ENCODE peak calls at places on chromosomes 6 and 20, in seven cellular contexts. B is mucosa of descending colon, G is bronchial epithelial cell, H is AG04450, Q is endothelial cell of umbilical vein, R is IMR-90, S is tibial artery. P is an unnamed sample.

GRCh38 chr6:44237813-44238433 is 9.0 kb upstream of the HSP90AB1 start:
- DNase-seq in B (peak; percentile 87), G (no peak), H (no peak), Q (peak; percentile 67), R (peak; percentile 56), S (peak; percentile 90), P (no peak)

GRCh38 chr6:36906539-36906938 is 20.8 kb downstream of the C6orf89 start:
- DNase-seq in B (no peak), G (no peak), H (no peak), Q (peak; percentile 73), R (no peak), S (no peak), P (no peak)

GRCh38 chr6:52595796-52596130 is 18.9 kb upstream of the TRAM2 start:
- DNase-seq in B (no peak), G (no peak), H (no peak), Q (no peak), R (no peak), S (no peak), P (no peak)

GRCh38 chr6:41604006-41604405 is 34.3 kb upstream of the MDFI start:
- DNase-seq in B (no peak), G (no peak), H (no peak), Q (no peak), R (no peak), S (peak; percentile 57), P (no peak)

GRCh38 chr6:35294308-35294945 is 3.2 kb upstream of the DEF6 start:
- DNase-seq in B (no peak), G (peak; percentile 51), H (no peak), Q (peak; percentile 33), R (peak; percentile 38), S (peak; percentile 29), P (no peak)

GRCh38 chr6:143857651-143858050 is 6.6 kb upstream of the ZC2HC1B start:
- DNase-seq in B (no peak), G (no peak), H (no peak), Q (no peak), R (no peak), S (no peak), P (no peak)

GRCh38 chr20:63381781-63382431 is 20.8 kb upstream of the CHRNA4 start:
- DNase-seq in B (no peak), G (no peak), H (no peak), Q (peak; percentile 18), R (no peak), S (no peak), P (no peak)

GRCh38 chr6:170089937-170090335 is 200.9 kb downstream of the DLL1 start:
- DNase-seq in B (peak; percentile 47), G (no peak), H (no peak), Q (no peak), R (no peak), S (peak; percentile 37), P (no peak)

GRCh38 chr6:119647309-119647708 is 297.7 kb upstream of the MAN1A1 start:
- DNase-seq in B (no peak), G (no peak), H (no peak), Q (no peak), R (no peak), S (no peak), P (no peak)

GRCh38 chr6:99348823-99349619 is 453 bp downstream of the FAXC start:
- DNase-seq in B (no peak), G (no peak), H (no peak), Q (no peak), R (peak; percentile 3), S (no peak), P (no peak)

GRCh38 chr6:109740787-109741186 is 49.7 kb downstream of the FIG4 start:
- DNase-seq in B (no peak), G (no peak), H (no peak), Q (no peak), R (no peak), S (no peak), P (no peak)

GRCh38 chr6:170174124-170174770 is 116.6 kb downstream of the DLL1 start:
- DNase-seq in B (no peak), G (no peak), H (no peak), Q (no peak), R (no peak), S (peak; percentile 65), P (no peak)

GRCh38 chr6:24356310-24357035 is 1.4 kb downstream of the DCDC2 start:
- DNase-seq in B (no peak), G (no peak), H (no peak), Q (no peak), R (no peak), S (no peak), P (no peak)

GRCh38 chr6:85006362-85006761 is 242.0 kb upstream of the TBX18 start:
- DNase-seq in B (no peak), G (no peak), H (no peak), Q (peak; percentile 50), R (no peak), S (no peak), P (no peak)

GRCh38 chr6:170030284-170031095 is 260.4 kb downstream of the DLL1 start:
- DNase-seq in B (peak; percentile 20), G (no peak), H (no peak), Q (no peak), R (no peak), S (peak; percentile 47), P (no peak)

GRCh38 chr6:57324538-57324937 is 7.1 kb downstream of the PRIM2 start:
- DNase-seq in B (no peak), G (peak; percentile 28), H (no peak), Q (peak; percentile 24), R (peak; percentile 32), S (no peak), P (no peak)

GRCh38 chr6:47420394-47421371 is 56.9 kb upstream of the CD2AP start:
- DNase-seq in B (no peak), G (peak; percentile 67), H (no peak), Q (peak; percentile 47), R (peak; percentile 45), S (no peak), P (no peak)

GRCh38 chr6:108780784-108781183 is 67.4 kb upstream of the ARMC2 start:
- DNase-seq in B (no peak), G (no peak), H (no peak), Q (no peak), R (no peak), S (no peak), P (no peak)

GRCh38 chr6:126631343-126631742 is 291.4 kb downstream of the CENPW start:
- DNase-seq in B (no peak), G (no peak), H (no peak), Q (no peak), R (no peak), S (no peak), P (no peak)

GRCh38 chr20:13995841-13996240 is 525 bp downstream of the MACROD2 start:
- DNase-seq in B (peak; percentile 69), G (no peak), H (no peak), Q (peak; percentile 12), R (no peak), S (peak; percentile 68), P (no peak)

GRCh38 chr6:158143700-158144099 is 24.4 kb downstream of the SERAC1 start:
- DNase-seq in B (no peak), G (peak; percentile 41), H (no peak), Q (no peak), R (peak; percentile 7), S (no peak), P (no peak)
- TF ChIP-seq CTCF in B (no peak), G (peak; percentile 45), H (peak; percentile 30), Q (peak; percentile 21), R (peak; percentile 27), S (no peak), P (peak; percentile 20)

DNA sequence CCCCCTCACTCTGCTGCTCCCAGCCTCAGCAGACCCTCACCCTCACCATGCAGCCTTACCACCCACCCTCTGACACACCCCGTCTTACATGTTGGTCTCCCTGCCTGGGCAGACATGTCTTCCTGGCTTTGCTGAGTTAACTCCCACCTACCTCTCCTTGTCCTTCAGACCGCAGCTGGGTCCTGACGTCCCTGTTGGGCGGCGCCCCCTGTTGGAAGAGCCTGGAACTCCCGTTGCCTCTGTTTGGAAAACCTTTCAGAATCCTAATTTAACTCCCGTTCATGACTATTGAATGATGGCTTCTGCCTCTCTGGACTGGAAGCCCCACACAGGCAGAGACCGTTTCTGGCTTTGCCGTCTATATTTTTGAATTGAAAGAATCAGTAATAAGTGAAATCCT is 245.1 kb downstream of the MYLK4 start:
- DNase-seq in B (no peak), G (no peak), H (no peak), Q (no peak), R (no peak), S (no peak), P (no peak)
- TF ChIP-seq CTCF in B (no peak), G (peak; percentile 19), H (peak; percentile 34), Q (peak; percentile 28), R (peak; percentile 17), S (no peak), P (peak; percentile 10)

DNA sequence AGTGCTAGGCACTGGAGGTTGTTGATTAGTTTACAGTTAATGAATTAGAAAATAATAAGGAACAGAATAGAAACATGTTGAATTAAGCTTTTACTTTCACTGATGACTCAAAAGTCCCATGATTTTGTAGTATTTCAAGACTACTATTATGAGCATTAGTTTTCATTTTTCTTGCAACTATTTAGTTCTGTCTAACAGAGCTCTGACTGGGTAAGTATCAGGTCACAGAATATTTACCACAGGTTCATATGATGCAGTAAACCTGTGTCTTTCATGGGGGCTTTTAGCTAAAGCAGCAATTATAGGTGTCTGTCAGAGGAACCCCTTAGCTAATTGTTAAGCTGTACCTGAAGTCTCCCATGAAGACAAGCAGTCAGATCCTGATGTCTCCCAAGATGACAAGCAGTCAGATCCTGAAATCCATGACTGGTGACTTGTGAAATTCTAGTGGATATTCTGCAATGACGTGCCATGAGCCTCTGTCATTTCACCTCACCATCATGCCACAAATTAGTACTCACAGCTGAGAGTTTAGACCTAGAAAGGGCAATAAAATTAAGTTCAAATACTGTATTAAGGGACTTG is 8.2 kb upstream of the GPR31 start:
- DNase-seq in B (no peak), G (no peak), H (no peak), Q (no peak), R (no peak), S (no peak), P (no peak)
- TF ChIP-seq CTCF in B (no peak), G (no peak), H (no peak), Q (no peak), R (no peak), S (no peak), P (no peak)

GRCh38 chr6:46104209-46104608 is 25.6 kb upstream of the ENPP4 start:
- DNase-seq in B (no peak), G (no peak), H (no peak), Q (no peak), R (no peak), S (no peak), P (no peak)

GRCh38 chr6:46102123-46102522 is 27.7 kb upstream of the ENPP4 start:
- DNase-seq in B (no peak), G (peak; percentile 41), H (no peak), Q (no peak), R (no peak), S (no peak), P (no peak)

GRCh38 chr6:46099952-46100351 is 29.8 kb upstream of the ENPP4 start:
- DNase-seq in B (no peak), G (no peak), H (no peak), Q (no peak), R (no peak), S (no peak), P (no peak)

GRCh38 chr6:46105568-46105967 is 24.2 kb upstream of the ENPP4 start:
- DNase-seq in B (no peak), G (no peak), H (no peak), Q (no peak), R (no peak), S (no peak), P (no peak)

DNA sequence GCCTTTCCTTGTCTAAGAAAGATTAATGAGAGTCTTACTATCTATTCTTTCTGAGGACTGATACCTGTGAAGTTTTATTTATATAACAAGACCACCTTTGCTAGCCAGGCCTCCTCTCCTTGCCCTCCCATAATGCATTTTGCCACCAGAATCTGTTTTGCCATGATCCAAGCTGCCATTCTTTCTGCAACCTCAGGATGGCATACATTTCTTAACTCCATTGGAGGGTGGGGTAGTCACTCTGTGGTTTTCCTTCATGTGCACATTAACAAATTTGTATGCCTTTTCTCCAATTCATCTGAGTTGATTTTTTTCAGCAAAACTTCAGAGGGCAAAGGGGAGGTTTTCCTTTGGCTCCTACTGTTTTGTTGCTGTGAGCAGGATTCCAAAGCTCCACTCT is 26.4 kb upstream of the ENPP4 start:
- DNase-seq in B (no peak), G (no peak), H (no peak), Q (no peak), R (no peak), S (no peak), P (no peak)
- TF ChIP-seq CTCF in B (no peak), G (no peak), H (no peak), Q (no peak), R (no peak), S (peak; percentile 17), P (no peak)